ENCODE peak calls at places on chromosomes 13 and 19, in five cellular contexts. A, T, G, N and P are unnamed samples.

GRCh38 chr13:29472317-29472961 is 123.0 kb downstream of the SLC7A1 start:
- DNase-seq in N (peak; percentile 58), A (peak; percentile 76), T (no peak), G (peak; percentile 82), P (no peak)

GRCh38 chr13:20901668-20902437 is 693 bp downstream of the XPO4 start:
- DNase-seq in G (peak; percentile 74), A (peak; percentile 55), N (no peak), T (peak; percentile 72), P (no peak)

GRCh38 chr19:40433391-40434216 is 7.8 kb upstream of the SERTAD1 start:
- DNase-seq in A (peak; percentile 87), N (peak; percentile 57), T (peak; percentile 87), G (peak; percentile 32), P (no peak)

GRCh38 chr13:35211949-35212348 is 264.5 kb downstream of the MAB21L1 start:
- DNase-seq in T (no peak), A (no peak), N (no peak), G (no peak), P (no peak)

GRCh38 chr13:100491164-100491847 is 97.3 kb downstream of the GGACT start:
- DNase-seq in A (no peak), G (no peak), N (no peak), T (peak; percentile 46), P (no peak)

GRCh38 chr19:33904681-33905080 is 108.0 kb downstream of the KCTD15 start:
- DNase-seq in G (no peak), A (no peak), T (no peak), N (no peak), P (no peak)

GRCh38 chr13:76758257-76758656 is 127.9 kb downstream of the KCTD12 start:
- DNase-seq in A (no peak), T (no peak), N (no peak), G (no peak), P (no peak)

GRCh38 chr19:532578-533484 is 1.3 kb downstream of the CDC34 start:
- DNase-seq in G (peak; percentile 85), A (peak; percentile 55), T (peak; percentile 85), N (peak; percentile 47), P (no peak)

GRCh38 chr13:114049026-114049425 is 75.2 kb upstream of the C13orf46 start:
- DNase-seq in T (no peak), A (no peak), N (peak; percentile 71), G (peak; percentile 57), P (peak; percentile 37)